ENCODE peak calls at places on chromosomes 1 and 21, in seven cellular contexts. N is ascending aorta, E is A549, M is heart left ventricle, U is endothelial cell, A is GM13976, L is fibroblast of pulmonary artery. W is an unnamed sample.
A peak's percentile ranks its signal among the peaks of the same experiment; 100 is the strongest.

GRCh38 chr1:204065174-204065985 is 7.5 kb upstream of the SOX13 start:
- DNase-seq in L (peak; percentile 41), E (no peak), M (peak; percentile 58), A (no peak), N (no peak), U (no peak), W (no peak)

GRCh38 chr21:34582506-34583150 is 32.3 kb downstream of the RCAN1 start:
- DNase-seq in A (peak; percentile 68), N (no peak), E (peak; percentile 8), M (peak; percentile 59), U (peak; percentile 16), L (peak; percentile 62), W (peak; percentile 59)

GRCh38 chr1:156608981-156609380 is 7.7 kb upstream of the GPATCH4 start:
- DNase-seq in U (peak; percentile 58), N (no peak), L (no peak), E (no peak), M (no peak), A (peak; percentile 60), W (peak; percentile 58)

GRCh38 chr1:48047116-48047515 is 49.9 kb upstream of the TRABD2B start:
- DNase-seq in U (no peak), M (no peak), L (no peak), N (no peak), E (no peak), A (no peak), W (no peak)

GRCh38 chr1:28176492-28177470 is at the start of gene PTAFR:
- DNase-seq in A (peak; percentile 55), N (no peak), M (peak; percentile 58), L (no peak), E (no peak), U (no peak), W (peak; percentile 46)

GRCh38 chr1:227891223-227891954 is 56.3 kb downstream of the WNT9A start:
- DNase-seq in U (no peak), N (peak; percentile 48), M (peak; percentile 10), A (no peak), E (no peak), L (no peak), W (no peak)

GRCh38 chr1:211606327-211606913 is 27.5 kb upstream of the SLC30A1 start:
- DNase-seq in L (no peak), M (no peak), E (no peak), A (peak; percentile 69), N (no peak), U (no peak), W (no peak)

GRCh38 chr1:6056549-6056948 is 10.9 kb downstream of the KCNAB2 start:
- DNase-seq in A (no peak), L (no peak), M (peak; percentile 56), U (no peak), N (no peak), E (no peak), W (no peak)

GRCh38 chr1:89688607-89689006 is 55.7 kb downstream of the LRRC8C start:
- DNase-seq in N (no peak), L (no peak), A (no peak), M (no peak), U (no peak), E (no peak), W (no peak)

GRCh38 chr1:4215391-4215790 is 315.3 kb upstream of the C1orf174 start:
- DNase-seq in U (no peak), L (no peak), A (no peak), N (no peak), M (no peak), E (no peak), W (no peak)

GRCh38 chr1:16163882-16164820 is 8.3 kb upstream of the EPHA2 start:
- DNase-seq in M (no peak), E (peak; percentile 80), A (no peak), N (no peak), L (peak; percentile 95), U (no peak), W (no peak)

GRCh38 chr1:240621249-240621648 is 9.3 kb upstream of the GREM2 start:
- DNase-seq in U (no peak), L (no peak), E (no peak), A (no peak), N (no peak), M (no peak), W (no peak)

GRCh38 chr1:19651141-19651737 is 7.1 kb downstream of the NBL1 start:
- DNase-seq in N (peak; percentile 81), M (peak; percentile 66), L (peak; percentile 64), A (peak; percentile 88), U (peak; percentile 63), E (peak; percentile 77), W (peak; percentile 85)

GRCh38 chr1:2969870-2970291 is 51.4 kb upstream of the ACTRT2 start:
- DNase-seq in A (no peak), L (no peak), M (no peak), E (no peak), N (no peak), U (no peak), W (no peak)

GRCh38 chr1:110555807-110556470 is 37.0 kb upstream of the KCNA10 start:
- DNase-seq in U (no peak), M (peak; percentile 80), L (peak; percentile 8), N (peak; percentile 70), A (peak; percentile 23), E (no peak), W (peak; percentile 34)

GRCh38 chr1:193185861-193186714 is at the start of gene B3GALT2:
- DNase-seq in E (no peak), N (no peak), U (no peak), L (peak; percentile 64), M (peak; percentile 49), A (no peak), W (no peak)

GRCh38 chr21:35770101-35770945 is 290.0 kb downstream of the SETD4 start:
- DNase-seq in M (no peak), L (no peak), N (no peak), E (no peak), U (no peak), A (no peak), W (no peak)

GRCh38 chr1:204319462-204319861 is 40.3 kb downstream of the PLEKHA6 start:
- DNase-seq in E (peak; percentile 80), N (no peak), M (no peak), L (peak; percentile 85), A (no peak), U (no peak), W (no peak)

GRCh38 chr1:63024132-63024531 is 240.2 kb downstream of the ATG4C start:
- DNase-seq in E (no peak), A (no peak), M (no peak), N (no peak), U (no peak), L (no peak), W (no peak)

GRCh38 chr1:176656257-176656995 is 193.5 kb downstream of the PAPPA2 start:
- DNase-seq in U (no peak), M (peak; percentile 36), A (no peak), L (peak; percentile 76), E (no peak), N (peak; percentile 86), W (no peak)
- TF ChIP-seq CTCF in U (no peak), M (peak; percentile 46), A (no peak), L (no peak), E (no peak), N (peak; percentile 26), W (no peak)

GRCh38 chr1:154876842-154877369 is 6.8 kb upstream of the KCNN3 start:
- DNase-seq in E (no peak), M (no peak), N (no peak), L (no peak), U (no peak), A (no peak), W (no peak)
- TF ChIP-seq CTCF in E (no peak), M (no peak), N (no peak), L (no peak), U (no peak), A (no peak), W (no peak)

DNA sequence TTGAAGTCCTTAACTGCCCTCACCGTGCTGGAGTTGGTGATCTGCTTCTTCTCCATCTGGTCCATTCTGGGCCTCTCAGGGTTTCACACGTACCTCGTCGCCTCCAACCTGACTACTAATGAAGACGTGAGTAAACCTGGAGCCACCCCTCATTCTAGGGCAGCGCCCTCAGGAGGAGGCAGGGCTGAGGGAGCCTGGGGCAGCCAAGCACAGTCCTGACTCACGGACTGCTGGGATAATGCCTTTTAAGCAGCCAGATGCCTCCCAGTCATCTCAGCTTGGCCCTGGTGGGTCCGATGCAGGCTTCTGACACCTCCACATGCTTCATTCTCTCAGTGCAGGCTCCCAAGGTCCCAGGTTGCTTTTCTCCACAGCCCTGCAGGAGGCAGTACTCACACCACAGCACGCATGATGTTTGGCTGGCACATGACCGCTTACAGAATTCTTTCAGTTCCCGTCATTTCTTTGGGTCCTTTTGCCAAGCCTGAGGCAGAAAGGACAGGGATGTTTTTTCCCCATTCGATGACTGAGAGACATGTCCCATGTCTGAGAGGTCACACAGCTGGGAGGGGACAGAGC is 11.8 kb upstream of the SFN start:
- DNase-seq in E (no peak), U (no peak), M (no peak), N (no peak), A (no peak), L (no peak), W (no peak)
- TF ChIP-seq CTCF in E (no peak), U (no peak), M (no peak), N (no peak), A (no peak), L (peak; percentile 12), W (no peak)

GRCh38 chr1:190957565-190957964 is 479.9 kb upstream of the BRINP3 start:
- DNase-seq in N (no peak), L (peak; percentile 16), M (no peak), A (no peak), U (no peak), E (no peak), W (no peak)
- TF ChIP-seq CTCF in N (no peak), L (peak; percentile 28), M (no peak), A (no peak), U (no peak), E (no peak), W (no peak)

W was measured in GM13977.